ENCODE peak calls at places on chromosomes 7 and 10, in five cellular contexts. One of them, this sample, is unnamed.
A peak's percentile ranks its signal among the peaks of the same experiment; 100 is the strongest.

GRCh38 chr10:13100349-13101294 is 659 bp downstream of the OPTN start:
- DNase-seq in A549: peak; percentile 45
- DNase-seq in GM23338: peak; percentile 53
- DNase-seq in K562: no peak
- DNase-seq in HepG2: peak; percentile 15
- DNase-seq in this sample: no peak

GRCh38 chr10:89793649-89794254 is 92.4 kb downstream of the KIF20B start:
- DNase-seq in A549: peak; percentile 73
- DNase-seq in GM23338: peak; percentile 86
- DNase-seq in K562: peak; percentile 65
- DNase-seq in HepG2: peak; percentile 73
- DNase-seq in this sample: peak; percentile 30

GRCh38 chr7:134891262-134892001 is 94.9 kb upstream of the AGBL3 start:
- DNase-seq in A549: peak; percentile 90
- DNase-seq in GM23338: peak; percentile 88
- DNase-seq in K562: peak; percentile 11
- DNase-seq in HepG2: peak; percentile 98
- DNase-seq in this sample: no peak

GRCh38 chr10:123550680-123551096 is 115.5 kb upstream of the GPR26 start:
- DNase-seq in A549: no peak
- DNase-seq in GM23338: peak; percentile 43
- DNase-seq in K562: no peak
- DNase-seq in HepG2: no peak
- DNase-seq in this sample: no peak

GRCh38 chr10:69901623-69902505 is 100.2 kb downstream of the COL13A1 start:
- DNase-seq in A549: peak; percentile 96
- DNase-seq in GM23338: peak; percentile 79
- DNase-seq in K562: peak; percentile 36
- DNase-seq in HepG2: peak; percentile 50
- DNase-seq in this sample: no peak

GRCh38 chr10:69851306-69851705 is 49.6 kb downstream of the COL13A1 start:
- DNase-seq in A549: no peak
- DNase-seq in GM23338: no peak
- DNase-seq in K562: no peak
- DNase-seq in HepG2: no peak
- DNase-seq in this sample: no peak

GRCh38 chr10:131577178-131577555 is 265.6 kb upstream of the TCERG1L start:
- DNase-seq in A549: no peak
- DNase-seq in GM23338: no peak
- DNase-seq in K562: no peak
- DNase-seq in HepG2: no peak
- DNase-seq in this sample: no peak

GRCh38 chr10:104279550-104280259 is 10.7 kb downstream of the GSTO2 start:
- DNase-seq in A549: no peak
- DNase-seq in GM23338: no peak
- DNase-seq in K562: no peak
- DNase-seq in HepG2: peak; percentile 53
- DNase-seq in this sample: no peak

GRCh38 chr10:99709480-99710229 is 22.3 kb downstream of the COX15 start:
- DNase-seq in A549: no peak
- DNase-seq in GM23338: peak; percentile 44
- DNase-seq in K562: peak; percentile 30
- DNase-seq in HepG2: no peak
- DNase-seq in this sample: peak; percentile 32

GRCh38 chr7:150945853-150946825 is 32.0 kb downstream of the KCNH2 start:
- DNase-seq in A549: no peak
- DNase-seq in GM23338: no peak
- DNase-seq in K562: no peak
- DNase-seq in HepG2: no peak
- DNase-seq in this sample: no peak

GRCh38 chr10:104104926-104105325 is 17.0 kb upstream of the SFR1 start:
- DNase-seq in A549: no peak
- DNase-seq in GM23338: no peak
- DNase-seq in K562: no peak
- DNase-seq in HepG2: no peak
- DNase-seq in this sample: no peak

GRCh38 chr10:49647985-49648795 is 31.3 kb upstream of the C10orf53 start:
- DNase-seq in A549: no peak
- DNase-seq in GM23338: no peak
- DNase-seq in K562: no peak
- DNase-seq in HepG2: no peak
- DNase-seq in this sample: no peak

GRCh38 chr7:44431091-44431608 is 59.3 kb downstream of the NUDCD3 start:
- DNase-seq in A549: no peak
- DNase-seq in GM23338: peak; percentile 69
- DNase-seq in K562: peak; percentile 30
- DNase-seq in HepG2: peak; percentile 31
- DNase-seq in this sample: no peak

GRCh38 chr10:60576130-60577069 is 186.7 kb upstream of the ANK3 start:
- DNase-seq in A549: no peak
- DNase-seq in GM23338: peak; percentile 23
- DNase-seq in K562: no peak
- DNase-seq in HepG2: no peak
- DNase-seq in this sample: no peak

GRCh38 chr7:137967143-137968018 is 34.5 kb downstream of the CREB3L2 start:
- DNase-seq in A549: no peak
- DNase-seq in GM23338: peak; percentile 41
- DNase-seq in K562: peak; percentile 92
- DNase-seq in HepG2: peak; percentile 84
- DNase-seq in this sample: no peak

GRCh38 chr7:101527844-101528667 is 101.0 kb downstream of the MYL10 start:
- DNase-seq in A549: no peak
- DNase-seq in GM23338: no peak
- DNase-seq in K562: no peak
- DNase-seq in HepG2: no peak
- DNase-seq in this sample: no peak

GRCh38 chr7:157794764-157795101 is 457.9 kb downstream of the DNAJB6 start:
- DNase-seq in A549: no peak
- DNase-seq in GM23338: no peak
- DNase-seq in K562: no peak
- DNase-seq in HepG2: no peak
- DNase-seq in this sample: no peak

GRCh38 chr7:34341331-34341730 is 316.7 kb upstream of the NPSR1 start:
- DNase-seq in A549: no peak
- DNase-seq in GM23338: peak; percentile 15
- DNase-seq in K562: no peak
- DNase-seq in HepG2: no peak
- DNase-seq in this sample: no peak

GRCh38 chr7:116863168-116863670 is 832 bp downstream of the CAPZA2 start:
- DNase-seq in A549: peak; percentile 28
- DNase-seq in GM23338: peak; percentile 52
- DNase-seq in K562: peak; percentile 54
- DNase-seq in HepG2: peak; percentile 19
- DNase-seq in this sample: no peak

GRCh38 chr10:14558025-14558424 is 216.7 kb downstream of the FAM107B start:
- DNase-seq in A549: no peak
- DNase-seq in GM23338: no peak
- DNase-seq in K562: no peak
- DNase-seq in HepG2: no peak
- DNase-seq in this sample: no peak

GRCh38 chr7:7306231-7306630 is 123.9 kb downstream of the C1GALT1 start:
- DNase-seq in A549: no peak
- DNase-seq in GM23338: no peak
- DNase-seq in K562: no peak
- DNase-seq in HepG2: no peak
- DNase-seq in this sample: no peak

GRCh38 chr7:70571986-70572385 is 560.0 kb upstream of the GALNT17 start:
- DNase-seq in A549: no peak
- DNase-seq in GM23338: no peak
- DNase-seq in K562: no peak
- DNase-seq in HepG2: no peak
- DNase-seq in this sample: no peak

GRCh38 chr10:119933179-119933578 is 40.6 kb downstream of the SEC23IP start:
- DNase-seq in A549: peak; percentile 11
- DNase-seq in GM23338: peak; percentile 47
- DNase-seq in K562: no peak
- DNase-seq in HepG2: peak; percentile 16
- DNase-seq in this sample: no peak

GRCh38 chr10:104300736-104301292 is 31.8 kb downstream of the GSTO2 start:
- DNase-seq in A549: peak; percentile 27
- DNase-seq in GM23338: no peak
- DNase-seq in K562: no peak
- DNase-seq in HepG2: no peak
- DNase-seq in this sample: no peak

GRCh38 chr10:23694446-23694920 is 255.6 kb downstream of the OTUD1 start:
- DNase-seq in A549: no peak
- DNase-seq in GM23338: peak; percentile 74
- DNase-seq in K562: no peak
- DNase-seq in HepG2: no peak
- DNase-seq in this sample: no peak

GRCh38 chr10:108629843-108630242 is 1293.5 kb downstream of the XPNPEP1 start:
- DNase-seq in A549: no peak
- DNase-seq in GM23338: peak; percentile 8
- DNase-seq in K562: no peak
- DNase-seq in HepG2: peak; percentile 1
- DNase-seq in this sample: no peak

GRCh38 chr7:106457678-106458077 is 172.9 kb upstream of the NAMPT start:
- DNase-seq in A549: no peak
- DNase-seq in GM23338: no peak
- DNase-seq in K562: no peak
- DNase-seq in HepG2: no peak
- DNase-seq in this sample: no peak

GRCh38 chr10:23270531-23270930 is 74.1 kb downstream of the C10orf67 start:
- DNase-seq in A549: no peak
- DNase-seq in GM23338: no peak
- DNase-seq in K562: no peak
- DNase-seq in HepG2: no peak
- DNase-seq in this sample: no peak

GRCh38 chr10:78416031-78416800 is 382.6 kb downstream of the RPS24 start:
- DNase-seq in A549: no peak
- DNase-seq in GM23338: no peak
- DNase-seq in K562: no peak
- DNase-seq in HepG2: no peak
- DNase-seq in this sample: no peak
- TF ChIP-seq JUNB in A549: no peak
- TF ChIP-seq JUNB in GM23338: no peak
- TF ChIP-seq JUNB in K562: no peak
- TF ChIP-seq JUNB in HepG2: no peak
- TF ChIP-seq JUNB in this sample: no peak

GRCh38 chr10:8416192-8416701 is 361.8 kb downstream of the GATA3 start:
- DNase-seq in A549: no peak
- DNase-seq in GM23338: no peak
- DNase-seq in K562: no peak
- DNase-seq in HepG2: no peak
- DNase-seq in this sample: no peak
- TF ChIP-seq JUNB in A549: no peak
- TF ChIP-seq JUNB in GM23338: no peak
- TF ChIP-seq JUNB in K562: no peak
- TF ChIP-seq JUNB in HepG2: no peak
- TF ChIP-seq JUNB in this sample: peak; percentile 50

GRCh38 chr10:72027498-72027897 is 60.9 kb downstream of the SPOCK2 start:
- DNase-seq in A549: no peak
- DNase-seq in GM23338: no peak
- DNase-seq in K562: peak; percentile 34
- DNase-seq in HepG2: no peak
- DNase-seq in this sample: no peak
- TF ChIP-seq JUNB in A549: no peak
- TF ChIP-seq JUNB in GM23338: no peak
- TF ChIP-seq JUNB in K562: no peak
- TF ChIP-seq JUNB in HepG2: no peak
- TF ChIP-seq JUNB in this sample: peak; percentile 13

DNA sequence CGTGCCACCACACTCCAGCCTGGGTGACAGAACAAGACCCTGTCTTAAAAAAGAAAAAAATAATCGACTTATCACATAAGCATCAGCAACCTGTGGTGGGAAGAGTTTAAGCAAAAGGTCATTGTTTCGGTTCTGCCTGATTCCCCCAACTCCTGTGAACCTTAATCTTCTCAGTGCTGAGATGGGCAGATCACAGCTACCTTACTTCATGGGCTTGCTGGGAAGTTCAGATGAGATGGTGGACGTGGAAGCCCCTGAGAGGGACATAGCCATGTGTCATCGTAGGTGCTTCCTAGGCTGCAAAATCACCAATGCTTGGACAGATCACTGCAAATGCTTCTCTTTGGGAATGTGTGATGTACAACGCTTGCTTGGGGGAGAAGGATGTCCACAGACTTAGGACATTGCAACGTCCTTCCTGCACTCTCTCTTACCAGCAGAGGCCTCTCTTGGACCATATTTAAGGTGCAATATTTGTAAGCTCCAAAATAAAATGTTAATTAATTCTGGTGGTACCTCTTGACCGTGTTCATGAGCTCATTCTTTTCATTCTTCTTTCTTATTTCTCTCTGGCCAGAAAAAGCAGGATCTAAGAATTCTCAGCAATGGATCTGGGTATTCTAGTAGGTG is 8.6 kb downstream of the GJD4 start:
- DNase-seq in A549: peak; percentile 22
- DNase-seq in GM23338: peak; percentile 44
- DNase-seq in K562: peak; percentile 9
- DNase-seq in HepG2: peak; percentile 26
- DNase-seq in this sample: no peak
- TF ChIP-seq JUNB in A549: no peak
- TF ChIP-seq JUNB in GM23338: no peak
- TF ChIP-seq JUNB in K562: no peak
- TF ChIP-seq JUNB in HepG2: no peak
- TF ChIP-seq JUNB in this sample: no peak

GRCh38 chr10:79941146-79941545 is 7.8 kb downstream of the SFTPD start:
- DNase-seq in A549: no peak
- DNase-seq in GM23338: no peak
- DNase-seq in K562: no peak
- DNase-seq in HepG2: no peak
- DNase-seq in this sample: no peak
- TF ChIP-seq JUNB in A549: no peak
- TF ChIP-seq JUNB in GM23338: no peak
- TF ChIP-seq JUNB in K562: no peak
- TF ChIP-seq JUNB in HepG2: no peak
- TF ChIP-seq JUNB in this sample: no peak

GRCh38 chr7:76423666-76424412 is 911 bp upstream of the ZP3 start:
- DNase-seq in A549: no peak
- DNase-seq in GM23338: peak; percentile 47
- DNase-seq in K562: no peak
- DNase-seq in HepG2: no peak
- DNase-seq in this sample: no peak
- TF ChIP-seq JUNB in A549: no peak
- TF ChIP-seq JUNB in GM23338: no peak
- TF ChIP-seq JUNB in K562: no peak
- TF ChIP-seq JUNB in HepG2: no peak
- TF ChIP-seq JUNB in this sample: no peak

This sample was measured in GM12878.